ENCODE peak calls at places on chromosomes 1 and 21, in six cellular contexts. T, J, Z, N, Q and X are unnamed samples.

GRCh38 chr21:42120904-42121535 is 49.9 kb downstream of the UMODL1 start:
- DNase-seq in N (no peak), T (no peak), Z (no peak), Q (no peak), J (no peak), X (no peak)

GRCh38 chr1:235329139-235329808 is 904 bp downstream of the GGPS1 start:
- DNase-seq in N (peak; percentile 24), T (peak; percentile 77), J (peak; percentile 24), Z (peak; percentile 70), Q (peak; percentile 83), X (no peak)

GRCh38 chr1:157197906-157198435 is 59.8 kb upstream of the ETV3 start:
- DNase-seq in Q (no peak), T (no peak), J (no peak), N (no peak), Z (no peak), X (no peak)

GRCh38 chr1:151984313-151984956 is 9.2 kb downstream of the S100A10 start:
- DNase-seq in T (no peak), Z (no peak), J (no peak), Q (peak; percentile 74), N (no peak), X (no peak)

GRCh38 chr1:151989131-151989868 is 4.4 kb downstream of the S100A10 start:
- DNase-seq in N (no peak), Q (no peak), T (peak; percentile 97), Z (no peak), J (peak; percentile 97), X (no peak)

GRCh38 chr1:56017336-56017735 is 562.0 kb downstream of the PLPP3 start:
- DNase-seq in N (no peak), J (peak; percentile 77), Z (no peak), T (no peak), Q (no peak), X (no peak)

GRCh38 chr1:33361553-33362262 is 40.8 kb upstream of the A3GALT2 start:
- DNase-seq in N (no peak), Z (no peak), J (no peak), Q (no peak), T (no peak), X (no peak)

GRCh38 chr1:103211073-103211472 is 102.8 kb upstream of the COL11A1 start:
- DNase-seq in J (no peak), Z (no peak), N (no peak), Q (no peak), T (no peak), X (no peak)

GRCh38 chr1:36557041-36558000 is 74.6 kb upstream of the CSF3R start:
- DNase-seq in T (no peak), N (no peak), Q (no peak), J (no peak), Z (no peak), X (no peak)

GRCh38 chr1:197342044-197342565 is 74.1 kb downstream of the CRB1 start:
- DNase-seq in Z (no peak), N (no peak), Q (no peak), T (no peak), J (no peak), X (no peak)

GRCh38 chr1:113701429-113701828 is 57.9 kb downstream of the PHTF1 start:
- DNase-seq in N (no peak), Z (peak; percentile 29), J (no peak), Q (no peak), T (peak; percentile 5), X (no peak)

GRCh38 chr1:168739908-168740307 is 10.9 kb upstream of the DPT start:
- DNase-seq in Q (no peak), T (no peak), J (no peak), N (no peak), Z (no peak), X (no peak)

GRCh38 chr1:192147626-192148025 is 10.6 kb upstream of the RGS18 start:
- DNase-seq in N (no peak), J (peak; percentile 7), Z (no peak), T (no peak), Q (no peak), X (no peak)

GRCh38 chr1:192158181-192158580 is at the start of gene RGS18:
- DNase-seq in J (no peak), Q (no peak), T (no peak), N (no peak), Z (no peak), X (no peak)

GRCh38 chr1:192157067-192157466 is 1.2 kb upstream of the RGS18 start:
- DNase-seq in J (no peak), T (no peak), Z (no peak), Q (no peak), N (no peak), X (no peak)

GRCh38 chr1:192151176-192151575 is 7.1 kb upstream of the RGS18 start:
- DNase-seq in Z (no peak), J (no peak), N (no peak), Q (no peak), T (no peak), X (no peak)

DNA sequence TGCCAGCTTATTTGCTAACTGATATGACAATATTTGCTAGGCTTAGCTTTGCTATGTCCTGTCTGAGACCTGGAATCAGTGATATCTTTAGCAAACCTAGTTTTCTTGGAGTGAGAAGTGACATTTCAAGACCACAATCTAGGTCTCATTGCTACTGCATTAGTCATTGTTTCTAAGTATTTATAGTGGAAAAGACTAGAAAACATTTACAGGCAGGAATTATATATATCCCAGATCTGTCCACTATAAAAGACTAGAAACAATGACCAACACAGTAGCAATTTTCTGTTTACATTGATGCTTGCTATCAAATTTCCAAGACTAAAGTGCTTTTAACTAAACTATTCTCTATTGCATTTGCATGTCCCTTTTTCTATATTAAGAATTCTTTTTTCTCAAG is 5.0 kb upstream of the RGS18 start:
- DNase-seq in Z (no peak), T (no peak), N (no peak), J (peak; percentile 31), Q (no peak), X (no peak)
- TF ChIP-seq EZH2phosphoT487 in Z (no peak), T (no peak), N (no peak), J (no peak), Q (no peak), X (no peak)

DNA sequence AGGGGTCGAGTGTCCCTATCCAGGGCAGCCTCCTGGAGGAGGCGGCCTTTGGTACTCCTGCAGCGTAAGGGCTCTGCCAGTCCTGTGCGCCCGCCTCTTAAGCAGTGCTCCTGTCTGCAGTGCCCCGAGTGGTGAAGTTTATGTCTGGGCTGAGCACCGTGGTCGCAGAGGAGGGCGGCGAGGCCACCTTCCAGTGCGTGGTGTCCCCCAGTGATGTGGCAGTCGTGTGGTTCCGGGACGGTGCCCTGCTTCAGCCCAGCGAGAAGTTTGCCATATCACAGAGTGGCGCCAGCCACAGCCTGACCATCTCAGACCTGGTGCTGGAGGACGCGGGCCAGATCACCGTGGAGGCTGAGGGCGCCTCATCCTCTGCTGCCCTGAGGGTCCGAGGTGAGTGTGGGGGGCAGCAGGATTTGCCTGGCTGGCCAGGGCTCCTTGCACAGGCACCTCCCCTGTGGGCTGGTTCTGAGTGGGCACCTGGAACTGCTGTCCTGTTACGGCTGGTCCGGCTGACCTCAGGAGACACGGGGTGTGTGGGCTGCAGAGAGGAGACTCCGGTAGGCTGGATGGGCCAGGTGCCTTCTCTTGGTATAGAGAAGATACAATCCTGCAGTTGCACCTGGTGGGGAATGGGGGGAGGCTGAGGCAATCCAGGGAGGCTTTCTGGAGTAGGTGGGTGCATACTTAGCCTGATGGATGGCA is 66.8 kb downstream of the OBSCN start:
- DNase-seq in Z (no peak), T (no peak), Q (no peak), J (no peak), N (no peak), X (no peak)
- H3K9ac ChIP-seq in Z (no peak overlapping the region), T (no peak overlapping the region), Q (no peak overlapping the region), J (no peak overlapping the region), N (no peak overlapping the region), X (peak overlapping the region; percentile 70)

GRCh38 chr1:44261963-44262362 is 48.7 kb downstream of the DMAP1 start:
- DNase-seq in Z (no peak), J (no peak), Q (no peak), N (no peak), T (no peak), X (no peak)
- TF ChIP-seq EZH2phosphoT487 in Z (no peak), J (no peak), Q (no peak), N (no peak), T (no peak), X (no peak)

GRCh38 chr1:31771891-31772668 is 7.9 kb upstream of the ADGRB2 start:
- DNase-seq in N (no peak), J (peak; percentile 31), T (peak; percentile 61), Q (no peak), Z (peak; percentile 49), X (no peak)

GRCh38 chr1:31773861-31774260 is 9.7 kb upstream of the ADGRB2 start:
- DNase-seq in T (no peak), Q (no peak), N (no peak), J (no peak), Z (no peak), X (no peak)

GRCh38 chr1:31775170-31775569 is 11.0 kb upstream of the ADGRB2 start:
- DNase-seq in Q (no peak), Z (no peak), T (no peak), J (no peak), N (no peak), X (no peak)

GRCh38 chr1:31769720-31770390 is 5.7 kb upstream of the ADGRB2 start:
- DNase-seq in Q (no peak), J (no peak), Z (peak; percentile 61), T (no peak), N (peak; percentile 87), X (no peak)

DNA sequence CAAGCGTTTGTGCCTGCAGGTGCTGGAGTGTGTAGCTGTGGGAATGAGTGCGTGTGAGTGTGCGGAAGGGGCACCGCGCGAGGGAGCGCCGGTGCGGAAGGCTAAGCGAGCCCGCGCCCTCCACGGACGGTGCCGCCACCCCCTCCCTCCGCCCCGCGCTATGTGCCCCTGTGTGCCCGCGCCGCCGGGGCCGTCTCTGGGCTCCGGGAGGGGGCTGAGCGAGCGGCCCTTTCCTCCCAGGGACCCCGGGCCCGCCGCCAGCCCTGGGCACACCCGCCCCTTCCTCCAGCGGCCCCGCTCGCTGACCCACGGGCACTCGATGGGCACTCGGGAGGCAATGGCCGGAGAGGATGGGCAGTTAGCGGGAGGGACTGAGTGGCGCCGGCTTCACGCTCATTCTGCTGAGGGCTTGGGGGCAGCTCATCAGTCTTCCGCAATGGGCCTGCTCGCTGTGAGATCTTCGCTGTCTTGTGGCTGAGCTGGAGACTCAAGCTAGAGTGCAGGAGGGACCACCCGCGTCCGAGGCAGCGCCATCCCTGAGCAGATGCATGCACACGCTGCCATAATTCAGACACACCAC is 8.6 kb upstream of the ADGRB2 start:
- DNase-seq in Z (no peak), J (no peak), T (no peak), N (no peak), Q (no peak), X (no peak)
- H3K9ac ChIP-seq in Z (no peak overlapping the region), J (no peak overlapping the region), T (no peak overlapping the region), N (no peak overlapping the region), Q (no peak overlapping the region), X (no peak overlapping the region)

GRCh38 chr1:227887697-227888403 is 59.9 kb downstream of the WNT9A start:
- DNase-seq in J (no peak), Z (peak; percentile 44), T (no peak), Q (no peak), N (peak; percentile 29), X (no peak)
- TF ChIP-seq EZH2phosphoT487 in J (no peak), Z (no peak), T (no peak), Q (no peak), N (no peak), X (no peak)

GRCh38 chr1:185400057-185400456 is 83.0 kb upstream of the IVNS1ABP start:
- DNase-seq in Q (no peak), N (no peak), T (peak; percentile 88), J (peak; percentile 71), Z (no peak), X (no peak)
- H3K9ac ChIP-seq in Q (no peak overlapping the region), N (no peak overlapping the region), T (no peak overlapping the region), J (no peak overlapping the region), Z (no peak overlapping the region), X (no peak overlapping the region)